ENCODE peak calls at places on chromosomes 11 and 22, in ten cellular contexts. A, E, Y, U, K, O, Z, C, J and Q are unnamed samples.
A peak's percentile ranks its signal among the peaks of the same experiment; 100 is the strongest.

GRCh38 chr11:59728913-59729312 is 15.3 kb upstream of the OR10V1 start:
- DNase-seq in Z (no peak), U (no peak), O (no peak), E (no peak), J (no peak), A (no peak), Y (no peak), K (no peak), C (no peak), Q (no peak)

GRCh38 chr11:120228794-120229384 is 11.1 kb upstream of the POU2F3 start:
- DNase-seq in J (no peak), O (no peak), E (no peak), A (no peak), C (no peak), K (no peak), U (no peak), Z (no peak), Y (no peak), Q (no peak)

GRCh38 chr22:30228509-30229359 is 17.8 kb downstream of the LIF start:
- DNase-seq in U (no peak), C (no peak), E (no peak), Y (no peak), O (no peak), Z (no peak), J (no peak), A (no peak), K (peak; percentile 82), Q (no peak)

GRCh38 chr11:416757-417621 is 2.2 kb upstream of the SIGIRR start:
- DNase-seq in Y (no peak), E (no peak), C (peak; percentile 87), O (peak; percentile 34), Z (no peak), U (no peak), K (no peak), A (no peak), J (peak; percentile 46), Q (peak; percentile 66)

GRCh38 chr22:26471522-26471921 is 12.1 kb downstream of the HPS4 start:
- DNase-seq in C (no peak), Y (no peak), A (no peak), E (no peak), K (peak; percentile 76), U (peak; percentile 29), J (no peak), O (no peak), Z (peak; percentile 47), Q (no peak)

GRCh38 chr11:64122411-64123101 is 43.4 kb downstream of the MACROD1 start:
- DNase-seq in Y (no peak), U (no peak), C (no peak), J (no peak), K (no peak), E (no peak), A (no peak), Z (no peak), O (peak; percentile 36), Q (no peak)

GRCh38 chr22:37985751-37986281 is 1.5 kb upstream of the SOX10 start:
- DNase-seq in E (no peak), Z (no peak), C (peak; percentile 31), U (no peak), Y (no peak), K (no peak), O (no peak), A (no peak), J (no peak), Q (no peak)

GRCh38 chr11:117823941-117824420 is 563 bp downstream of the FXYD2 start:
- DNase-seq in K (no peak), C (peak; percentile 38), J (peak; percentile 22), A (peak; percentile 19), E (peak; percentile 76), O (no peak), U (peak; percentile 87), Z (no peak), Y (no peak), Q (peak; percentile 88)

GRCh38 chr11:44372989-44373388 is 63.0 kb upstream of the ALX4 start:
- DNase-seq in C (no peak), K (no peak), U (no peak), A (no peak), Z (no peak), Y (no peak), O (no peak), E (no peak), J (no peak), Q (no peak)

GRCh38 chr22:29032014-29032475 is 29.6 kb downstream of the C22orf31 start:
- DNase-seq in C (peak; percentile 39), Y (no peak), O (peak; percentile 14), J (no peak), E (no peak), A (no peak), K (no peak), Z (no peak), U (no peak), Q (no peak)

GRCh38 chr22:27699676-27700075 is 101.9 kb downstream of the MN1 start:
- DNase-seq in K (no peak), U (no peak), Z (no peak), J (no peak), A (no peak), C (no peak), E (no peak), Y (no peak), O (no peak), Q (no peak)

GRCh38 chr22:48752451-48753380 is 1075.0 kb downstream of the BRD1 start:
- DNase-seq in K (no peak), C (no peak), Y (no peak), A (no peak), E (no peak), J (no peak), U (no peak), O (no peak), Z (no peak), Q (no peak)

GRCh38 chr11:70371241-70371640 is 27.1 kb upstream of the CTTN start:
- DNase-seq in Y (no peak), J (no peak), Z (no peak), E (no peak), K (no peak), O (no peak), C (no peak), A (no peak), U (no peak), Q (no peak)

GRCh38 chr22:19849800-19850481 is 4.7 kb downstream of the GNB1L start:
- DNase-seq in J (no peak), K (no peak), E (no peak), A (no peak), C (peak; percentile 55), O (no peak), Y (no peak), Z (peak; percentile 46), U (no peak), Q (no peak)

GRCh38 chr22:19848298-19849224 is 6.1 kb downstream of the GNB1L start:
- DNase-seq in O (no peak), E (no peak), J (no peak), Z (peak; percentile 32), A (no peak), Y (no peak), K (peak; percentile 20), U (no peak), C (peak; percentile 66), Q (no peak)

GRCh38 chr22:19852177-19852781 is 2.4 kb downstream of the GNB1L start:
- DNase-seq in K (no peak), C (no peak), Z (no peak), A (no peak), J (no peak), E (peak; percentile 45), U (no peak), O (no peak), Y (no peak), Q (no peak)

GRCh38 chr22:19851291-19852176 is 3.1 kb downstream of the GNB1L start:
- DNase-seq in C (no peak), U (no peak), O (no peak), A (no peak), E (peak; percentile 32), J (no peak), Z (no peak), Y (no peak), K (no peak), Q (no peak)

GRCh38 chr22:19850482-19851109 is 4.1 kb downstream of the GNB1L start:
- DNase-seq in U (no peak), A (no peak), K (no peak), O (no peak), Z (no peak), J (no peak), C (no peak), E (no peak), Y (no peak), Q (no peak)
- H3K4me1 ChIP-seq in U (peaks cover 6% of the 10 kb centered on the region), A (peaks cover 8% of the 10 kb centered on the region), K (peaks cover 28% of the 10 kb centered on the region), O (peaks cover 8% of the 10 kb centered on the region), Z (peaks cover 54% of the 10 kb centered on the region), J (peaks cover 22% of the 10 kb centered on the region), C (peaks cover 52% of the 10 kb centered on the region), E (peaks cover 10% of the 10 kb centered on the region), Y (peaks cover 40% of the 10 kb centered on the region), Q (peaks cover 28% of the 10 kb centered on the region)

GRCh38 chr11:86674965-86675364 is 2.5 kb upstream of the ME3 start:
- DNase-seq in O (no peak), E (no peak), U (no peak), Z (no peak), J (no peak), K (no peak), Y (no peak), A (no peak), C (no peak), Q (no peak)

GRCh38 chr11:86673872-86674750 is 1.7 kb upstream of the ME3 start:
- DNase-seq in U (no peak), C (peak; percentile 14), K (no peak), A (no peak), J (no peak), O (no peak), Z (no peak), E (no peak), Y (no peak), Q (no peak)

GRCh38 chr11:86671386-86672006 is 920 bp downstream of the ME3 start:
- DNase-seq in O (no peak), C (peak; percentile 73), E (peak; percentile 94), Z (no peak), U (peak; percentile 42), Y (no peak), K (peak; percentile 53), A (peak; percentile 70), J (no peak), Q (peak; percentile 88)

GRCh38 chr11:86672007-86672621 is at the start of gene ME3:
- DNase-seq in K (peak; percentile 76), Y (no peak), C (peak; percentile 84), E (peak; percentile 84), A (peak; percentile 33), U (peak; percentile 59), Z (no peak), J (no peak), O (peak; percentile 49), Q (peak; percentile 70)

GRCh38 chr11:86673055-86673843 is 833 bp upstream of the ME3 start:
- DNase-seq in K (no peak), A (no peak), Y (no peak), E (no peak), C (no peak), J (no peak), O (no peak), U (no peak), Z (no peak), Q (no peak)
- H3K27ac ChIP-seq in K (peak overlapping the region; percentile 94), A (peak overlapping the region; percentile 89), Y (no peak overlapping the region), E (peak overlapping the region; percentile 97), C (no peak overlapping the region), J (no peak overlapping the region), O (no peak overlapping the region), U (no peak overlapping the region), Z (no peak overlapping the region), Q (peak overlapping the region; percentile 94)

GRCh38 chr11:46281374-46281831 is 3.9 kb downstream of the CREB3L1 start:
- DNase-seq in U (peak; percentile 31), J (no peak), A (no peak), Z (no peak), O (no peak), E (peak; percentile 55), K (no peak), C (no peak), Y (no peak), Q (no peak)
- H3K4me1 ChIP-seq in U (peaks cover 30% of the 10 kb centered on the region), J (no peaks in the 10 kb centered on the region), A (peaks cover 12% of the 10 kb centered on the region), Z (no peaks in the 10 kb centered on the region), O (peaks cover 19% of the 10 kb centered on the region), E (peaks cover 13% of the 10 kb centered on the region), K (peaks cover 21% of the 10 kb centered on the region), C (peaks cover 62% of the 10 kb centered on the region), Y (peaks cover 8% of the 10 kb centered on the region), Q (peaks cover 74% of the 10 kb centered on the region)

GRCh38 chr11:45662665-45663485 is 2.5 kb downstream of the CHST1 start:
- DNase-seq in Y (no peak), U (peak; percentile 88), C (no peak), K (peak; percentile 72), A (no peak), Z (no peak), E (peak; percentile 45), O (no peak), J (no peak), Q (no peak)
- H3K27ac ChIP-seq in Y (no peak overlapping the region), U (peak overlapping the region; percentile 23), C (no peak overlapping the region), K (peak overlapping the region; percentile 42), A (no peak overlapping the region), Z (no peak overlapping the region), E (no peak overlapping the region), O (no peak overlapping the region), J (no peak overlapping the region), Q (no peak overlapping the region)